ENCODE peak calls at places on chromosomes 7 and 10, in ten cellular contexts. N, Z, G, F, K, J, Q, M, R and X are unnamed samples.

GRCh38 chr10:26728957-26729356 is 31.5 kb downstream of the PDSS1 start:
- DNase-seq in F (no peak), Z (no peak), J (no peak), N (no peak), Q (no peak), M (no peak), R (no peak), K (no peak), G (no peak), X (no peak)

GRCh38 chr10:22618081-22618785 is 96.1 kb downstream of the PIP4K2A start:
- DNase-seq in J (no peak), M (no peak), N (peak; percentile 51), Z (no peak), F (no peak), K (no peak), Q (no peak), R (no peak), G (peak; percentile 85), X (peak; percentile 44)

GRCh38 chr10:33137356-33138007 is 179.5 kb upstream of the ITGB1 start:
- DNase-seq in N (no peak), Z (no peak), J (no peak), G (peak; percentile 68), R (no peak), M (no peak), K (no peak), F (no peak), Q (no peak), X (no peak)

GRCh38 chr10:59997807-59998525 is 91.6 kb upstream of the CCDC6 start:
- DNase-seq in R (no peak), J (no peak), Z (no peak), F (no peak), N (peak; percentile 20), K (no peak), Q (no peak), M (no peak), G (no peak), X (no peak)

GRCh38 chr10:112223725-112224124 is 40.2 kb upstream of the GPAM start:
- DNase-seq in G (no peak), Q (no peak), M (no peak), J (no peak), Z (no peak), F (no peak), N (no peak), K (no peak), R (no peak), X (no peak)

GRCh38 chr10:34200355-34200901 is 614.7 kb downstream of the PARD3 start:
- DNase-seq in G (no peak), Z (no peak), N (peak; percentile 68), M (no peak), F (no peak), J (no peak), R (no peak), Q (no peak), K (no peak), X (no peak)

GRCh38 chr10:21519981-21520436 is 5.5 kb downstream of the SKIDA1 start:
- DNase-seq in G (peak; percentile 86), J (no peak), R (no peak), N (peak; percentile 79), Q (no peak), F (no peak), Z (no peak), M (no peak), K (no peak), X (peak; percentile 29)

GRCh38 chr10:105189464-105189800 is 548.3 kb downstream of the SORCS3 start:
- DNase-seq in N (no peak), J (no peak), M (no peak), F (no peak), Q (no peak), G (peak; percentile 84), Z (no peak), K (no peak), R (peak; percentile 49), X (no peak)

GRCh38 chr10:103295391-103296044 is 18.6 kb downstream of the INA start:
- DNase-seq in J (no peak), M (no peak), Z (no peak), R (peak; percentile 80), F (no peak), N (peak; percentile 87), K (no peak), Q (no peak), G (peak; percentile 87), X (no peak)

GRCh38 chr10:24680647-24681475 is 42.8 kb downstream of the ARHGAP21 start:
- DNase-seq in M (no peak), G (peak; percentile 76), N (peak; percentile 65), Z (no peak), Q (no peak), R (no peak), K (no peak), F (no peak), J (no peak), X (no peak)

GRCh38 chr7:50346548-50347497 is 42.3 kb downstream of the IKZF1 start:
- DNase-seq in Q (no peak), G (no peak), K (no peak), Z (no peak), F (no peak), M (no peak), N (no peak), R (no peak), J (no peak), X (no peak)

GRCh38 chr10:100899181-100899580 is 13.6 kb upstream of the SLF2 start:
- DNase-seq in Z (no peak), K (no peak), N (no peak), Q (no peak), F (no peak), M (no peak), J (no peak), R (no peak), G (no peak), X (no peak)

GRCh38 chr10:132700168-132701098 is 85.5 kb downstream of the NKX6-2 start:
- DNase-seq in M (no peak), Q (peak; percentile 68), J (peak; percentile 24), K (peak; percentile 75), R (no peak), F (no peak), Z (no peak), N (peak; percentile 50), G (peak; percentile 48), X (no peak)

GRCh38 chr10:87511526-87511925 is 6.8 kb downstream of the MINPP1 start:
- DNase-seq in K (no peak), N (no peak), F (no peak), R (no peak), J (no peak), G (no peak), Z (no peak), M (no peak), Q (no peak), X (no peak)

GRCh38 chr10:33396938-33397337 is 62.5 kb upstream of the NRP1 start:
- DNase-seq in J (no peak), G (no peak), K (no peak), F (no peak), M (no peak), Z (no peak), Q (no peak), N (no peak), R (no peak), X (no peak)

GRCh38 chr10:11522821-11523245 is 88.6 kb downstream of the USP6NL start:
- DNase-seq in Q (no peak), R (no peak), M (no peak), N (peak; percentile 45), J (no peak), K (no peak), F (no peak), Z (no peak), G (no peak), X (no peak)

GRCh38 chr10:11516419-11516721 is 95.1 kb downstream of the USP6NL start:
- DNase-seq in Z (no peak), Q (no peak), J (no peak), R (no peak), N (no peak), K (no peak), G (no peak), F (no peak), M (no peak), X (peak; percentile 9)

GRCh38 chr10:11517150-11517549 is 94.3 kb downstream of the USP6NL start:
- DNase-seq in K (no peak), Z (no peak), N (no peak), M (no peak), F (no peak), G (peak; percentile 9), R (no peak), J (no peak), Q (no peak), X (peak; percentile 30)

GRCh38 chr10:11521860-11522259 is 89.6 kb downstream of the USP6NL start:
- DNase-seq in K (no peak), Q (no peak), J (no peak), M (no peak), Z (no peak), N (peak; percentile 74), F (no peak), R (no peak), G (peak; percentile 57), X (no peak)

DNA sequence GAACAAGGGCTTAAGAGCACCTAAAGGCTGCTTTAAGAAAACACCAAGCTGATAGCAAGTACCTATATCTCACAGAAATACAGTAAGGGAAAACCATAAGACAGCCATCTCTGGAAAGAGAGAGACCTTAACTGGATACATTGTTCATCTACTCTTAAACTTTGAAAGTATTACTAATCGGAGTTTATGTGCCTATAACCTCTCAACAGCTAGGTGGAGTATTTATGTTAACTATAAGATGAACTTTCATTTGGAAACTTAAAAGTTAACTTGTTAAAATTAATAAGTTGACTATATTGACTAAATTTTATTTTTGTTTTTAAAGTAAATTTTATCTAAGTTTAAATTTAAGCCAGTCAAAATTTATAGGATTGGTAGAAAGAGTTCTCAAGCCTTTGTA is 90.6 kb downstream of the USP6NL start:
- DNase-seq in Q (no peak), G (no peak), F (no peak), N (no peak), M (no peak), J (no peak), Z (no peak), K (no peak), R (no peak), X (no peak)
- TF ChIP-seq CTCF in Q (no peak), G (no peak), F (no peak), N (no peak), M (no peak), J (no peak), Z (no peak), K (no peak), R (no peak), X (no peak)

GRCh38 chr7:56033671-56034432 is 17.4 kb downstream of the PSPH start:
- DNase-seq in M (peak; percentile 92), J (peak; percentile 93), Q (peak; percentile 77), R (peak; percentile 16), F (peak; percentile 79), N (peak; percentile 71), Z (peak; percentile 57), G (peak; percentile 67), K (peak; percentile 73), X (peak; percentile 71)
- TF ChIP-seq CTCF in M (no peak), J (peak; percentile 46), Q (peak; percentile 19), R (peak; percentile 50), F (no peak), N (peak; percentile 56), Z (no peak), G (peak; percentile 49), K (no peak), X (no peak)

GRCh38 chr10:99412100-99412499 is 18.3 kb downstream of the GOT1 start:
- DNase-seq in G (no peak), Q (no peak), F (no peak), M (peak; percentile 16), Z (no peak), J (no peak), K (no peak), N (no peak), R (no peak), X (no peak)
- TF ChIP-seq CTCF in G (no peak), Q (no peak), F (no peak), M (no peak), Z (peak; percentile 30), J (peak; percentile 28), K (no peak), N (no peak), R (no peak), X (no peak)

GRCh38 chr10:114239117-114239993 is at the start of gene VWA2:
- DNase-seq in G (no peak), M (peak; percentile 77), Q (peak; percentile 72), Z (no peak), F (peak; percentile 55), N (no peak), J (peak; percentile 71), K (no peak), R (no peak), X (peak; percentile 68)
- TF ChIP-seq CTCF in G (no peak), M (peak; percentile 23), Q (peak; percentile 17), Z (peak; percentile 75), F (no peak), N (no peak), J (peak; percentile 58), K (no peak), R (no peak), X (peak; percentile 57)